ENCODE peak calls at places on chromosomes 7 and 10, in five cellular contexts. Z, Q, X, B and E are unnamed samples.

GRCh38 chr7:64300641-64301405 is 12.9 kb upstream of the ZNF736 start:
- DNase-seq in Z (no peak), B (no peak), Q (no peak), X (no peak), E (peak)

GRCh38 chr7:42726066-42726785 is 185.6 kb downstream of the C7orf25 start:
- DNase-seq in Z (no peak), X (no peak), Q (no peak), B (no peak), E (no peak)

GRCh38 chr10:49118450-49118849 is 3.1 kb upstream of the VSTM4 start:
- DNase-seq in Q (no peak), X (no peak), Z (peak), B (no peak), E (no peak)

GRCh38 chr10:28429045-28429444 is 103.9 kb upstream of the WAC start:
- DNase-seq in Z (no peak), B (no peak), Q (no peak), X (no peak), E (no peak)

GRCh38 chr7:23276381-23276780 is 22.8 kb upstream of the MALSU1 start:
- DNase-seq in X (no peak), Z (no peak), B (no peak), Q (no peak), E (peak)

GRCh38 chr10:28714401-28715053 is 37.2 kb downstream of the BAMBI start:
- DNase-seq in Z (no peak), X (no peak), B (no peak), Q (no peak), E (no peak)

GRCh38 chr10:48767752-48768450 is 83.2 kb downstream of the WDFY4 start:
- DNase-seq in Q (no peak), Z (no peak), B (no peak), X (no peak), E (no peak)

GRCh38 chr10:62916157-62916603 is 100.0 kb upstream of the EGR2 start:
- DNase-seq in Z (no peak), Q (no peak), X (no peak), B (no peak), E (peak)

GRCh38 chr10:17923728-17924127 is 28.0 kb upstream of the SLC39A12 start:
- DNase-seq in X (no peak), Q (no peak), B (no peak), Z (no peak), E (no peak)

GRCh38 chr7:95916573-95917371 is 144.4 kb downstream of the DYNC1I1 start:
- DNase-seq in B (peak), X (peak), Z (peak), Q (peak), E (peak)

GRCh38 chr10:128064615-128065580 is 61.3 kb downstream of the MKI67 start:
- DNase-seq in B (no peak), Q (peak), Z (no peak), X (no peak), E (peak)

GRCh38 chr10:128063736-128064614 is 62.2 kb downstream of the MKI67 start:
- DNase-seq in B (no peak), Z (no peak), X (no peak), Q (no peak), E (peak)

GRCh38 chr10:128067691-128068397 is 58.4 kb downstream of the MKI67 start:
- DNase-seq in Z (no peak), B (no peak), X (no peak), Q (no peak), E (no peak)

GRCh38 chr10:128066954-128067382 is 59.3 kb downstream of the MKI67 start:
- DNase-seq in Z (no peak), X (no peak), Q (no peak), B (no peak), E (no peak)

GRCh38 chr10:128065881-128066534 is 60.2 kb downstream of the MKI67 start:
- DNase-seq in Q (no peak), Z (no peak), B (no peak), X (no peak), E (no peak)
- H3K27ac ChIP-seq in Q (no peak), Z (no peak), B (no peak), X (no peak), E (peak)

GRCh38 chr7:111841596-111842209 is 279.4 kb upstream of the IMMP2L start:
- DNase-seq in X (no peak), Z (no peak), B (no peak), Q (no peak), E (peak)

GRCh38 chr7:111846900-111847299 is 284.6 kb upstream of the IMMP2L start:
- DNase-seq in Z (peak), Q (no peak), X (no peak), B (no peak), E (no peak)

GRCh38 chr7:111842489-111842888 is 280.2 kb upstream of the IMMP2L start:
- DNase-seq in Z (no peak), X (no peak), Q (no peak), B (no peak), E (no peak)

GRCh38 chr7:111845853-111846252 is 283.6 kb upstream of the IMMP2L start:
- DNase-seq in Z (no peak), Q (no peak), B (no peak), X (no peak), E (no peak)

DNA sequence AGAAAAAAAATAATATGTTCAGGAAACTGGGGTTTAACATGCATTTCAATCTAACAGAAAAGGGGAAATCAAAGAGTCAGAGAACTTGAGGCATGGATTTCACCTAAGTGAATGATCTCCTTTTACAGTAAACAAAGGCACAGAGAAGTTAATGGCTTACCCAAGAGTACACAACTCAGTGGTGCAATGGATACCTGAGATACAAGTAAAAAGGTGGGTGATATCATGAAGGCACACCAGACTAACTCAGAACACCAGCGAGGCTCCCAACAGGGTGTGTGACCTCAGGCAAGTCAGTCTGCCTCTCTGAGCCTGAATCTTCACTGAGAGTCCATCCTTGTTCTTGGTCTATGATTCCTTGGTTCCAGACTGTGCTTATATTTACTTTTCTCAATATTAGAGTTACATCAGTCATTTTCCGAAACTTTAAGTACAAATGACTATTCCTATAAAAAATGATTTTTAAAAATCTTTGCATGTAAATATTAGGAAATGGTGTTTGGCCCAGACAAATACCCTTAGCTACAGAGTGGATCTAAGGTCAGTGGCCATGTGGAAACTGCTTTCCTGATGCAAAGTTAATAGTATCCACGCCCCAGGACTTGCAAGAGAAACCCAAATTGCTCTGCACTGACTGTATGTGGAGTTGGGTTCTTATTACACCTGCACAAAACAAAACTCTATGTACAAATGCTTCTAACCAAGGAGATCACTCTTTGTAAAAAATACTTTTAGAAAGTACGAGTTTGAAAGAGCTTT is 282.8 kb upstream of the IMMP2L start:
- DNase-seq in B (no peak), Q (no peak), X (no peak), Z (no peak), E (no peak)
- TF ChIP-seq REST in B (no peak), Q (no peak), X (no peak), Z (no peak), E (no peak)

DNA sequence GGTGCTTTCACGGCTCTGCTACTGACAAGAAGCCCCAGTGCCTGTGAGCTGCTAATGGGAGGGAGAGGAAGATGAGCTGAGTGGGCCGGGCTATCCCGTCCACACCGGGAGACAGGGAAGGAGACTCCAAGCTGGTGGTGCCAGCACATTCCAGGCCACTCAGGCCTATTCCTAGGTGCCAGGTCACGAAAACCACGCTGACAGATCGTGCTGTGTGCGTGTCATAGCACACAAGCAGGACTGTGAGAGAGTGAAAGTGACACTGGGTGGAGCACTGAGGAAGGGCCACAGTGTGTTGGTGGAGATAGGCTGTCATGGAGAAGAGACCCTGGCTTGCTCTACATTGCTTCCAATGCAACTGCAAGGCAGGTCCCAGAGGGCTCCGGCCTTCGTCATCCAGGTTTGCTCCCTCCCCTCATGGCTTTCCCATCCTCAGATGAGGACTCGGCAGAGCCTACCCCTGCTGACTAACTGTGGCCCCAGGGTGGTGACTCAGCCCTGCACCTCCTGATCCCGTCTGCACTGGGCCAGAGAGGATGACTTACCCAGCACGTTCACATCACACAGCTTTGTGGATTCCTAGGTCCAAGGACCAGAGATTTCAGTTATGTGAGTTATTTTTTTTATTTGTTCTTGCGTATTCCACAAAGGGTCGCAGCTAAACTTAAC is 167.3 kb downstream of the EGFR start:
- DNase-seq in B (peak), Q (no peak), Z (no peak), X (peak), E (no peak)
- H3K27ac ChIP-seq in B (peak), Q (no peak), Z (peak), X (peak), E (no peak)

GRCh38 chr10:86664370-86665217 is 3.7 kb upstream of the LDB3 start:
- DNase-seq in B (no peak), X (no peak), Z (peak), Q (no peak), E (no peak)
- TF ChIP-seq REST in B (no peak), X (no peak), Z (no peak), Q (no peak), E (no peak)

GRCh38 chr10:14570800-14571199 is 203.9 kb downstream of the FAM107B start:
- DNase-seq in Z (no peak), Q (no peak), X (no peak), B (no peak), E (no peak)
- H3K27ac ChIP-seq in Z (no peak), Q (no peak), X (no peak), B (peak), E (no peak)

GRCh38 chr7:106792233-106792926 is 72.7 kb upstream of the PIK3CG start:
- DNase-seq in X (no peak), Q (no peak), Z (no peak), B (no peak), E (no peak)

GRCh38 chr7:106795171-106795876 is 69.8 kb upstream of the PIK3CG start:
- DNase-seq in Q (no peak), B (no peak), Z (no peak), X (no peak), E (no peak)

GRCh38 chr7:106794276-106795136 is 70.6 kb upstream of the PIK3CG start:
- DNase-seq in X (no peak), B (no peak), Z (no peak), Q (no peak), E (no peak)

GRCh38 chr7:106791526-106791925 is 73.6 kb upstream of the PIK3CG start:
- DNase-seq in Z (no peak), B (no peak), X (no peak), Q (no peak), E (no peak)

GRCh38 chr7:106793015-106793651 is 71.9 kb upstream of the PIK3CG start:
- DNase-seq in B (peak), Q (no peak), X (peak), Z (peak), E (peak)
- TF ChIP-seq REST in B (no peak), Q (no peak), X (no peak), Z (no peak), E (no peak)

GRCh38 chr7:101120315-101120714 is 6.6 kb upstream of the SERPINE1 start:
- DNase-seq in Z (no peak), B (no peak), X (no peak), Q (no peak), E (no peak)

GRCh38 chr7:101124376-101125056 is 2.4 kb upstream of the SERPINE1 start:
- DNase-seq in Q (no peak), Z (no peak), B (peak), X (no peak), E (peak)

GRCh38 chr7:101123703-101124068 is 3.2 kb upstream of the SERPINE1 start:
- DNase-seq in B (no peak), X (no peak), Q (no peak), Z (no peak), E (no peak)

GRCh38 chr7:101122933-101123702 is 3.8 kb upstream of the SERPINE1 start:
- DNase-seq in Z (no peak), X (no peak), Q (no peak), B (no peak), E (no peak)

DNA sequence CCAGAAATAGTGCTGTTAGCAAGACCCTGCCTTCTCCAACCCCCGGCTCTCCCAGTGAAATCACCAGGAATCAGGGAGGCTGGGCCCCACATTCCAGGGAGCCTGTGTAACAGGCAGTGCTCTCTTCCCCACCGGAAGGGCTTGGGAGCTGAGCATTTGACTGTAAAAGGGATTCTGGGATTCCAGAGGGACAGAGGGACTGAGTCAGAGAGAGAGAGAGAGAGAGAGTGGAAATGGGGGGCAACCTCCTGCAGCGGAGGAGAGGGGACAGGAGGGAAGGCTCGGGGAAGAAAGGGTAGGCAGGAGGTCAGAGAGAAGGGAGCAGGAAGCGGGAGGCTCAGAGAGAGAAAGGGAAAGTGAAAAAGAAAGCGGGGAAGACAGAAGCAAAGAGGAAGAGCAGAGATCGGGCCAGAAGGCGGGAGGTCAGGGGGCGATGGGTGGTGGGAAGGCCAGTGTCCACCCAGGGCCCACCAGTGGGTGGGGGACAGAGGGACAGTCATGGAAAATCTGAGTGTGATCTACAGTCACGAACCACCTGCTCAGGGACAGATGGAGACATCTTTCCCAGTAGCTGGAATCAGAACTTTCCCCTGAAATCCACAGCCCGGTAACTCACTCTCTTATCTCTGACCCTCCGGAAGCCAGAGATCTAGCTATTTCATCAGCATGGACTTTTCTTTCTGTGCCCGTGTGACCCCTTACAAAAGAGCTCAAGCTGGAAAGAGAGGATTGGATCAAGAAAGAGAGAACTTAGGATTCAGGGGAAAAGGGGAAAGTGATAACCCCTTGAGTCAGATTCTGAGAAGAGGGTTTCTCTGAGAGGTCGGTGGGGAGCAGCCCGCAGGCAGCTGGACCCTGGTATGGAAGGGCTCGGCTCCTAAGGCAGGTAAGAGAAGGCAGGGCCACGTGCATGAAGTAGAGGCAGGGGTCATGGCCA is 4.6 kb upstream of the SERPINE1 start:
- DNase-seq in Z (no peak), B (peak), X (peak), Q (no peak), E (no peak)
- H3K27ac ChIP-seq in Z (peak), B (peak), X (peak), Q (peak), E (no peak)

GRCh38 chr7:155988421-155988820 is 176.2 kb upstream of the SHH start:
- DNase-seq in Q (no peak), X (no peak), Z (peak), B (no peak), E (no peak)

GRCh38 chr7:155985518-155986427 is 173.5 kb upstream of the SHH start:
- DNase-seq in Z (no peak), Q (no peak), X (no peak), B (no peak), E (no peak)

GRCh38 chr7:155984609-155985405 is 172.5 kb upstream of the SHH start:
- DNase-seq in Z (no peak), B (no peak), X (no peak), Q (no peak), E (no peak)

GRCh38 chr7:155987681-155988080 is 175.4 kb upstream of the SHH start:
- DNase-seq in X (no peak), Z (no peak), B (no peak), Q (no peak), E (no peak)

DNA sequence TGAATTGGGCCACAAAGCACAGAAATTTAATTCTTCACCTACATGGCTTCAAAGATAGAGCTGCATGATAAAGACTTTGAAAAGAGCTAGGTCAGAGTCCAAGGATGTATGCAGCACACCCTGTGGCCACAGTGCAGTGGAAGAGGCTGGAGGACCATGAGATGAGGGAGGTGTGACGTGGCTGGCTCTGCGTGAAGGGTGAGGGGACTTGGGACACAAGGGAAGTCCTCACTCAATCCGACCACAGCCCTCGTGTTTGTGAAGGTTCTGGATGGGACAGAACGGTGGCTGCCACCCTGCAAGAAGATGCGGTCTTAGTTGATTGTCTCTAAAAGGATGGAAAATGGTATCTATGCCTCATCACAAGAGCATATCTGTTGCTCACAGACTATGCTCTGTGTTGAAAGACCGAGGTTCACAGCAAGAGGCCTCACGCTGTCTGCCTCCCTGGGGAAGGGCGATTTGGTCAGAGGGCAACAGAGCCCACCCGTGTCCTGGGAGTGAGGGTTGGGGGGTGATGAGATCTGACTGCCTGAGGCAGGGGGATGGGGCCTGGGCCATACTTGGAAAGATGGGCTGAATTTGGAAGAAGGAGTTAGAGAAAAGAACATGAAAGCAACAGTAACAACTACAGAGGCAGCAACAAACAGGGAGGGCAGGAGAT is 174.4 kb upstream of the SHH start:
- DNase-seq in Z (no peak), Q (no peak), B (no peak), X (no peak), E (no peak)
- TF ChIP-seq REST in Z (no peak), Q (no peak), B (no peak), X (no peak), E (no peak)

DNA sequence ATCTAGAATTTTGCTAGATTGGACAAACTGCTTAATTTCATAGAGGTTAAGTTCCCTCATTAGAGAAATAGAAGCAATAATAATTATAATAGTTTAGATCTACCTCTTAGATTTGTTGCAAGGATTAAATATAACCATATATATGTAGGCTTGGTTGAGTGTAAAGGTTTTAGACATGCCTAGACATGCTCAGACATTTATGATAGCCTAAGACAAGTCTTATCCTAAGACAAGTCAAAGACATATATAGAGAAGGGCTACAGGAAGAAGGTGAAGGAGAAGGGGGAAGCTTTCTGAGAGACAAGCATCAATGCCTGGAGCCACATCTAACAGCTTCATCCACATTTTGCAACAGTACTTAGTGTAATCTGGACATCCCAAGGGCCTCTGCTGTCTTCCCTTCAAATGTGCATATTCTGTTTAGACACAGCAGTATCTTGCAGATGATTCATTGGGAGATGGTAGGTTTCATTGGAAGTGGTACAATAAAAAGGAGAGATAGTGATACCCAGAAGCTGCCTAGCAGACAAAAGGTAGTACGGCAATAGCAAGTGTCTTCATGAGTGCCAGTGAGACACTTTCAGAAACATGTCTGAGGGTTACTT is 146.5 kb downstream of the HGF start:
- DNase-seq in B (no peak), Z (no peak), Q (no peak), X (no peak), E (no peak)
- H3K27ac ChIP-seq in B (peak), Z (peak), Q (no peak), X (no peak), E (no peak)